ENCODE peak calls at places on chromosomes 12 and 14, in nine cellular contexts. One of them, this sample, is unnamed.

GRCh38 chr14:60839657-60840056 is 105.1 kb downstream of the MNAT1 start:
- DNase-seq in Calu3: no peak
- DNase-seq in breast epithelium: no peak
- DNase-seq in activated CD4-positive, alpha-beta T cell treated with anti-CD3 and anti-CD28 coated beads, Interleukin-2, amount 10 ng/mL, durations not matched to agents 24 days and 14 days: no peak
- DNase-seq in stimulated activated CD4-positive, alpha-beta T cell treated with anti-CD3 and anti-CD28 coated beads, Interleukin-15, amount 100 ng/mL, for 24 hours: no peak
- DNase-seq in psoas muscle: peak; percentile 46
- DNase-seq in frontal cortex: no peak
- DNase-seq in activated naive CD4-positive, alpha-beta T cell: no peak
- DNase-seq in NCI-H524: no peak
- DNase-seq in this sample: no peak

GRCh38 chr12:51953011-51953568 is 1.6 kb downstream of the ACVR1B start:
- DNase-seq in Calu3: no peak
- DNase-seq in breast epithelium: no peak
- DNase-seq in activated CD4-positive, alpha-beta T cell treated with anti-CD3 and anti-CD28 coated beads, Interleukin-2, amount 10 ng/mL, durations not matched to agents 24 days and 14 days: no peak
- DNase-seq in stimulated activated CD4-positive, alpha-beta T cell treated with anti-CD3 and anti-CD28 coated beads, Interleukin-15, amount 100 ng/mL, for 24 hours: no peak
- DNase-seq in psoas muscle: no peak
- DNase-seq in frontal cortex: no peak
- DNase-seq in activated naive CD4-positive, alpha-beta T cell: no peak
- DNase-seq in NCI-H524: peak; percentile 39
- DNase-seq in this sample: no peak

GRCh38 chr14:32457213-32457920 is 128.3 kb downstream of the AKAP6 start:
- DNase-seq in Calu3: no peak
- DNase-seq in breast epithelium: no peak
- DNase-seq in activated CD4-positive, alpha-beta T cell treated with anti-CD3 and anti-CD28 coated beads, Interleukin-2, amount 10 ng/mL, durations not matched to agents 24 days and 14 days: peak; percentile 5
- DNase-seq in stimulated activated CD4-positive, alpha-beta T cell treated with anti-CD3 and anti-CD28 coated beads, Interleukin-15, amount 100 ng/mL, for 24 hours: no peak
- DNase-seq in psoas muscle: no peak
- DNase-seq in frontal cortex: no peak
- DNase-seq in activated naive CD4-positive, alpha-beta T cell: no peak
- DNase-seq in NCI-H524: no peak
- DNase-seq in this sample: peak; percentile 73

GRCh38 chr14:104687601-104688504 is 1.6 kb upstream of the INF2 start:
- DNase-seq in Calu3: peak; percentile 94
- DNase-seq in breast epithelium: peak; percentile 88
- DNase-seq in activated CD4-positive, alpha-beta T cell treated with anti-CD3 and anti-CD28 coated beads, Interleukin-2, amount 10 ng/mL, durations not matched to agents 24 days and 14 days: no peak
- DNase-seq in stimulated activated CD4-positive, alpha-beta T cell treated with anti-CD3 and anti-CD28 coated beads, Interleukin-15, amount 100 ng/mL, for 24 hours: no peak
- DNase-seq in psoas muscle: peak; percentile 87
- DNase-seq in frontal cortex: no peak
- DNase-seq in activated naive CD4-positive, alpha-beta T cell: no peak
- DNase-seq in NCI-H524: no peak
- DNase-seq in this sample: peak; percentile 91

GRCh38 chr12:76531056-76531455 is 28.5 kb downstream of the OSBPL8 start:
- DNase-seq in Calu3: no peak
- DNase-seq in breast epithelium: no peak
- DNase-seq in activated CD4-positive, alpha-beta T cell treated with anti-CD3 and anti-CD28 coated beads, Interleukin-2, amount 10 ng/mL, durations not matched to agents 24 days and 14 days: no peak
- DNase-seq in stimulated activated CD4-positive, alpha-beta T cell treated with anti-CD3 and anti-CD28 coated beads, Interleukin-15, amount 100 ng/mL, for 24 hours: no peak
- DNase-seq in psoas muscle: no peak
- DNase-seq in frontal cortex: no peak
- DNase-seq in activated naive CD4-positive, alpha-beta T cell: no peak
- DNase-seq in NCI-H524: no peak
- DNase-seq in this sample: no peak

GRCh38 chr12:50626026-50626425 is 121.2 kb downstream of the DIP2B start:
- DNase-seq in Calu3: no peak
- DNase-seq in breast epithelium: no peak
- DNase-seq in activated CD4-positive, alpha-beta T cell treated with anti-CD3 and anti-CD28 coated beads, Interleukin-2, amount 10 ng/mL, durations not matched to agents 24 days and 14 days: no peak
- DNase-seq in stimulated activated CD4-positive, alpha-beta T cell treated with anti-CD3 and anti-CD28 coated beads, Interleukin-15, amount 100 ng/mL, for 24 hours: no peak
- DNase-seq in psoas muscle: no peak
- DNase-seq in frontal cortex: no peak
- DNase-seq in activated naive CD4-positive, alpha-beta T cell: no peak
- DNase-seq in NCI-H524: no peak
- DNase-seq in this sample: no peak

GRCh38 chr14:63045234-63045611 is at the start of gene KCNH5:
- DNase-seq in Calu3: peak; percentile 48
- DNase-seq in breast epithelium: no peak
- DNase-seq in activated CD4-positive, alpha-beta T cell treated with anti-CD3 and anti-CD28 coated beads, Interleukin-2, amount 10 ng/mL, durations not matched to agents 24 days and 14 days: peak; percentile 58
- DNase-seq in stimulated activated CD4-positive, alpha-beta T cell treated with anti-CD3 and anti-CD28 coated beads, Interleukin-15, amount 100 ng/mL, for 24 hours: peak; percentile 42
- DNase-seq in psoas muscle: peak; percentile 17
- DNase-seq in frontal cortex: peak; percentile 61
- DNase-seq in activated naive CD4-positive, alpha-beta T cell: no peak
- DNase-seq in NCI-H524: peak; percentile 74
- DNase-seq in this sample: peak; percentile 44

GRCh38 chr14:85824526-85824925 is 294.6 kb downstream of the FLRT2 start:
- DNase-seq in Calu3: no peak
- DNase-seq in breast epithelium: no peak
- DNase-seq in activated CD4-positive, alpha-beta T cell treated with anti-CD3 and anti-CD28 coated beads, Interleukin-2, amount 10 ng/mL, durations not matched to agents 24 days and 14 days: no peak
- DNase-seq in stimulated activated CD4-positive, alpha-beta T cell treated with anti-CD3 and anti-CD28 coated beads, Interleukin-15, amount 100 ng/mL, for 24 hours: no peak
- DNase-seq in psoas muscle: no peak
- DNase-seq in frontal cortex: no peak
- DNase-seq in activated naive CD4-positive, alpha-beta T cell: no peak
- DNase-seq in NCI-H524: no peak
- DNase-seq in this sample: no peak

GRCh38 chr12:94169966-94170689 is 21.8 kb downstream of the PLXNC1 start:
- DNase-seq in Calu3: no peak
- DNase-seq in breast epithelium: no peak
- DNase-seq in activated CD4-positive, alpha-beta T cell treated with anti-CD3 and anti-CD28 coated beads, Interleukin-2, amount 10 ng/mL, durations not matched to agents 24 days and 14 days: no peak
- DNase-seq in stimulated activated CD4-positive, alpha-beta T cell treated with anti-CD3 and anti-CD28 coated beads, Interleukin-15, amount 100 ng/mL, for 24 hours: no peak
- DNase-seq in psoas muscle: no peak
- DNase-seq in frontal cortex: no peak
- DNase-seq in activated naive CD4-positive, alpha-beta T cell: no peak
- DNase-seq in NCI-H524: no peak
- DNase-seq in this sample: no peak

GRCh38 chr14:104879201-104879982 is 14.3 kb downstream of the CEP170B start:
- DNase-seq in Calu3: no peak
- DNase-seq in breast epithelium: no peak
- DNase-seq in activated CD4-positive, alpha-beta T cell treated with anti-CD3 and anti-CD28 coated beads, Interleukin-2, amount 10 ng/mL, durations not matched to agents 24 days and 14 days: no peak
- DNase-seq in stimulated activated CD4-positive, alpha-beta T cell treated with anti-CD3 and anti-CD28 coated beads, Interleukin-15, amount 100 ng/mL, for 24 hours: peak; percentile 1
- DNase-seq in psoas muscle: peak; percentile 9
- DNase-seq in frontal cortex: no peak
- DNase-seq in activated naive CD4-positive, alpha-beta T cell: no peak
- DNase-seq in NCI-H524: no peak
- DNase-seq in this sample: no peak

GRCh38 chr12:570949-571794 is 92.1 kb downstream of the NINJ2 start:
- DNase-seq in Calu3: peak; percentile 29
- DNase-seq in breast epithelium: peak; percentile 82
- DNase-seq in activated CD4-positive, alpha-beta T cell treated with anti-CD3 and anti-CD28 coated beads, Interleukin-2, amount 10 ng/mL, durations not matched to agents 24 days and 14 days: no peak
- DNase-seq in stimulated activated CD4-positive, alpha-beta T cell treated with anti-CD3 and anti-CD28 coated beads, Interleukin-15, amount 100 ng/mL, for 24 hours: no peak
- DNase-seq in psoas muscle: peak; percentile 82
- DNase-seq in frontal cortex: no peak
- DNase-seq in activated naive CD4-positive, alpha-beta T cell: no peak
- DNase-seq in NCI-H524: no peak
- DNase-seq in this sample: peak; percentile 80

GRCh38 chr12:30640392-30640791 is 55.3 kb downstream of the IPO8 start:
- DNase-seq in Calu3: no peak
- DNase-seq in breast epithelium: no peak
- DNase-seq in activated CD4-positive, alpha-beta T cell treated with anti-CD3 and anti-CD28 coated beads, Interleukin-2, amount 10 ng/mL, durations not matched to agents 24 days and 14 days: no peak
- DNase-seq in stimulated activated CD4-positive, alpha-beta T cell treated with anti-CD3 and anti-CD28 coated beads, Interleukin-15, amount 100 ng/mL, for 24 hours: no peak
- DNase-seq in psoas muscle: no peak
- DNase-seq in frontal cortex: no peak
- DNase-seq in activated naive CD4-positive, alpha-beta T cell: no peak
- DNase-seq in NCI-H524: no peak
- DNase-seq in this sample: no peak

This sample was measured in left ventricle myocardium superior.